ENCODE peak calls at places on chromosomes 16 and 17, in seven cellular contexts. One of them, this sample, is unnamed.
A peak's percentile ranks its signal among the peaks of the same experiment; 100 is the strongest.

GRCh38 chr16:69727916-69728270 is 1.5 kb upstream of the NQO1 start:
- DNase-seq in IMR-90: no peak
- DNase-seq in neuronal stem cell: no peak
- DNase-seq in mesendoderm: no peak
- DNase-seq in H9: no peak
- DNase-seq in H1: no peak
- DNase-seq in trophoblast cell: no peak
- DNase-seq in this sample: no peak

GRCh38 chr17:81073967-81074366 is 39.0 kb downstream of the BAIAP2 start:
- DNase-seq in IMR-90: no peak
- DNase-seq in neuronal stem cell: no peak
- DNase-seq in mesendoderm: no peak
- DNase-seq in H9: no peak
- DNase-seq in H1: no peak
- DNase-seq in trophoblast cell: no peak
- DNase-seq in this sample: no peak

GRCh38 chr16:79215289-79215688 is 385.2 kb downstream of the MAF start:
- DNase-seq in IMR-90: no peak
- DNase-seq in neuronal stem cell: no peak
- DNase-seq in mesendoderm: no peak
- DNase-seq in H9: no peak
- DNase-seq in H1: no peak
- DNase-seq in trophoblast cell: no peak
- DNase-seq in this sample: no peak

GRCh38 chr17:65455972-65456343 is 105.5 kb downstream of the AXIN2 start:
- DNase-seq in IMR-90: peak; percentile 1
- DNase-seq in neuronal stem cell: no peak
- DNase-seq in mesendoderm: peak; percentile 71
- DNase-seq in H9: peak; percentile 69
- DNase-seq in H1: peak; percentile 48
- DNase-seq in trophoblast cell: no peak
- DNase-seq in this sample: no peak

GRCh38 chr17:44376124-44376523 is 12.5 kb upstream of the FAM171A2 start:
- DNase-seq in IMR-90: peak; percentile 10
- DNase-seq in neuronal stem cell: no peak
- DNase-seq in mesendoderm: peak; percentile 68
- DNase-seq in H9: peak; percentile 89
- DNase-seq in H1: peak; percentile 87
- DNase-seq in trophoblast cell: no peak
- DNase-seq in this sample: no peak

GRCh38 chr17:75289832-75290337 is 652 bp upstream of the SLC25A19 start:
- DNase-seq in IMR-90: peak; percentile 60
- DNase-seq in neuronal stem cell: no peak
- DNase-seq in mesendoderm: no peak
- DNase-seq in H9: no peak
- DNase-seq in H1: no peak
- DNase-seq in trophoblast cell: peak; percentile 81
- DNase-seq in this sample: peak; percentile 72

GRCh38 chr16:20393801-20394637 is 10.5 kb downstream of the PDILT start:
- DNase-seq in IMR-90: no peak
- DNase-seq in neuronal stem cell: no peak
- DNase-seq in mesendoderm: no peak
- DNase-seq in H9: no peak
- DNase-seq in H1: no peak
- DNase-seq in trophoblast cell: no peak
- DNase-seq in this sample: no peak

GRCh38 chr17:13265306-13265705 is 247.5 kb upstream of the ELAC2 start:
- DNase-seq in IMR-90: no peak
- DNase-seq in neuronal stem cell: no peak
- DNase-seq in mesendoderm: no peak
- DNase-seq in H9: no peak
- DNase-seq in H1: no peak
- DNase-seq in trophoblast cell: peak; percentile 51
- DNase-seq in this sample: no peak

GRCh38 chr17:35743911-35744328 is 9.1 kb downstream of the GAS2L2 start:
- DNase-seq in IMR-90: peak; percentile 40
- DNase-seq in neuronal stem cell: no peak
- DNase-seq in mesendoderm: peak; percentile 68
- DNase-seq in H9: peak; percentile 75
- DNase-seq in H1: peak; percentile 80
- DNase-seq in trophoblast cell: peak; percentile 9
- DNase-seq in this sample: peak; percentile 52

GRCh38 chr17:50817838-50818237 is 17.5 kb upstream of the WFIKKN2 start:
- DNase-seq in IMR-90: no peak
- DNase-seq in neuronal stem cell: no peak
- DNase-seq in mesendoderm: peak; percentile 89
- DNase-seq in H9: no peak
- DNase-seq in H1: no peak
- DNase-seq in trophoblast cell: no peak
- DNase-seq in this sample: peak; percentile 16

GRCh38 chr17:39002991-39003715 is 36.0 kb upstream of the FBXO47 start:
- DNase-seq in IMR-90: no peak
- DNase-seq in neuronal stem cell: no peak
- DNase-seq in mesendoderm: no peak
- DNase-seq in H9: no peak
- DNase-seq in H1: no peak
- DNase-seq in trophoblast cell: no peak
- DNase-seq in this sample: no peak

GRCh38 chr17:44137891-44138709 is 3.6 kb upstream of the HROB start:
- DNase-seq in IMR-90: peak; percentile 100
- DNase-seq in neuronal stem cell: peak; percentile 51
- DNase-seq in mesendoderm: peak; percentile 95
- DNase-seq in H9: peak; percentile 93
- DNase-seq in H1: peak; percentile 66
- DNase-seq in trophoblast cell: peak; percentile 99
- DNase-seq in this sample: peak; percentile 99

GRCh38 chr17:76472726-76473125 is 5.3 kb downstream of the AANAT start:
- DNase-seq in IMR-90: no peak
- DNase-seq in neuronal stem cell: no peak
- DNase-seq in mesendoderm: no peak
- DNase-seq in H9: no peak
- DNase-seq in H1: no peak
- DNase-seq in trophoblast cell: no peak
- DNase-seq in this sample: no peak

GRCh38 chr16:31505483-31505882 is 2.7 kb downstream of the RUSF1 start:
- DNase-seq in IMR-90: no peak
- DNase-seq in neuronal stem cell: no peak
- DNase-seq in mesendoderm: no peak
- DNase-seq in H9: no peak
- DNase-seq in H1: no peak
- DNase-seq in trophoblast cell: no peak
- DNase-seq in this sample: no peak

GRCh38 chr17:49739662-49740271 is 24.2 kb downstream of the FAM117A start:
- DNase-seq in IMR-90: peak; percentile 16
- DNase-seq in neuronal stem cell: no peak
- DNase-seq in mesendoderm: peak; percentile 62
- DNase-seq in H9: no peak
- DNase-seq in H1: no peak
- DNase-seq in trophoblast cell: no peak
- DNase-seq in this sample: peak; percentile 18

GRCh38 chr16:29237971-29238370 is 168.5 kb downstream of the NPIPB11 start:
- DNase-seq in IMR-90: no peak
- DNase-seq in neuronal stem cell: no peak
- DNase-seq in mesendoderm: no peak
- DNase-seq in H9: no peak
- DNase-seq in H1: peak; percentile 23
- DNase-seq in trophoblast cell: no peak
- DNase-seq in this sample: no peak

GRCh38 chr17:17484451-17484899 is 7.7 kb downstream of the MED9 start:
- DNase-seq in IMR-90: peak; percentile 39
- DNase-seq in neuronal stem cell: no peak
- DNase-seq in mesendoderm: no peak
- DNase-seq in H9: no peak
- DNase-seq in H1: no peak
- DNase-seq in trophoblast cell: no peak
- DNase-seq in this sample: peak; percentile 14

GRCh38 chr16:49183911-49184310 is 97.7 kb downstream of the CBLN1 start:
- DNase-seq in IMR-90: no peak
- DNase-seq in neuronal stem cell: peak; percentile 15
- DNase-seq in mesendoderm: peak; percentile 64
- DNase-seq in H9: peak; percentile 73
- DNase-seq in H1: peak; percentile 85
- DNase-seq in trophoblast cell: no peak
- DNase-seq in this sample: no peak

GRCh38 chr17:6465206-6466003 is 21.1 kb downstream of the PIMREG start:
- DNase-seq in IMR-90: no peak
- DNase-seq in neuronal stem cell: no peak
- DNase-seq in mesendoderm: no peak
- DNase-seq in H9: no peak
- DNase-seq in H1: no peak
- DNase-seq in trophoblast cell: no peak
- DNase-seq in this sample: no peak

GRCh38 chr17:17724991-17725852 is 44.0 kb downstream of the RAI1 start:
- DNase-seq in IMR-90: no peak
- DNase-seq in neuronal stem cell: peak; percentile 77
- DNase-seq in mesendoderm: peak; percentile 70
- DNase-seq in H9: peak; percentile 69
- DNase-seq in H1: peak; percentile 67
- DNase-seq in trophoblast cell: no peak
- DNase-seq in this sample: peak; percentile 86

GRCh38 chr17:12463102-12463501 is 202.6 kb upstream of the MYOCD start:
- DNase-seq in IMR-90: peak; percentile 86
- DNase-seq in neuronal stem cell: no peak
- DNase-seq in mesendoderm: no peak
- DNase-seq in H9: no peak
- DNase-seq in H1: no peak
- DNase-seq in trophoblast cell: peak; percentile 5
- DNase-seq in this sample: peak; percentile 20

GRCh38 chr17:77568540-77568939 is 390.0 kb upstream of the TNRC6C start:
- DNase-seq in IMR-90: no peak
- DNase-seq in neuronal stem cell: no peak
- DNase-seq in mesendoderm: no peak
- DNase-seq in H9: no peak
- DNase-seq in H1: no peak
- DNase-seq in trophoblast cell: no peak
- DNase-seq in this sample: no peak
- H3K27ac ChIP-seq in IMR-90: no peak overlapping the region
- H3K27ac ChIP-seq in neuronal stem cell: no peak overlapping the region
- H3K27ac ChIP-seq in mesendoderm: no peak overlapping the region
- H3K27ac ChIP-seq in H9: no peak overlapping the region
- H3K27ac ChIP-seq in H1: no peak overlapping the region
- H3K27ac ChIP-seq in trophoblast cell: no peak overlapping the region
- H3K27ac ChIP-seq in this sample: no peak overlapping the region

GRCh38 chr17:8650119-8650499 is 19.6 kb upstream of the MYH10 start:
- DNase-seq in IMR-90: no peak
- DNase-seq in neuronal stem cell: no peak
- DNase-seq in mesendoderm: no peak
- DNase-seq in H9: no peak
- DNase-seq in H1: no peak
- DNase-seq in trophoblast cell: peak; percentile 68
- DNase-seq in this sample: no peak

GRCh38 chr17:8654822-8655221 is 24.3 kb upstream of the MYH10 start:
- DNase-seq in IMR-90: no peak
- DNase-seq in neuronal stem cell: no peak
- DNase-seq in mesendoderm: no peak
- DNase-seq in H9: no peak
- DNase-seq in H1: no peak
- DNase-seq in trophoblast cell: no peak
- DNase-seq in this sample: no peak

GRCh38 chr17:8647202-8647601 is 16.7 kb upstream of the MYH10 start:
- DNase-seq in IMR-90: no peak
- DNase-seq in neuronal stem cell: no peak
- DNase-seq in mesendoderm: no peak
- DNase-seq in H9: no peak
- DNase-seq in H1: no peak
- DNase-seq in trophoblast cell: no peak
- DNase-seq in this sample: no peak

GRCh38 chr17:8649157-8650118 is 18.9 kb upstream of the MYH10 start:
- DNase-seq in IMR-90: peak; percentile 95
- DNase-seq in neuronal stem cell: no peak
- DNase-seq in mesendoderm: no peak
- DNase-seq in H9: no peak
- DNase-seq in H1: no peak
- DNase-seq in trophoblast cell: peak; percentile 97
- DNase-seq in this sample: peak; percentile 75

DNA sequence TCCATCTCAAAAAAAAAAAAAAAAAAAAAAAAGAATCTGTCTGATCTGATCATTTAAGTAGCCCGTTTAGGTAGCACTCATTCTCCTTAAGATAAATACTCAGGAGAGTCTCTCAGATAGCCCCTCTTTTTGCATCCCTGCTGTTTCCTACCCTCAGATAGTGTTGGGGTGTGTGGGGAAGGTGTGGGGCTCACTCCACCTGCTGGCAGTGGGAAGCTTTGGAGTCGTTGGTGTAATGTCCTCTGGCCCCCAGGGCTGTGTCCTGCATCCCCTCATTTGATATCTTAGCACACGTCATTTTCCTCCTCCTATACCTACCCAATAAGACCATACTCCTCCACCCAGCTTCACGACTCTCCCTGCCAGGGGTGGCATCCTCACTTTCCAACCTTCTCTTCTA is 20.5 kb upstream of the MYH10 start:
- DNase-seq in IMR-90: no peak
- DNase-seq in neuronal stem cell: no peak
- DNase-seq in mesendoderm: no peak
- DNase-seq in H9: no peak
- DNase-seq in H1: no peak
- DNase-seq in trophoblast cell: no peak
- DNase-seq in this sample: no peak
- H2BK120ac ChIP-seq in IMR-90: no peak overlapping the region
- H2BK120ac ChIP-seq in neuronal stem cell: no peak overlapping the region
- H2BK120ac ChIP-seq in mesendoderm: no peak overlapping the region
- H2BK120ac ChIP-seq in H9: no peak overlapping the region
- H2BK120ac ChIP-seq in H1: no peak overlapping the region
- H2BK120ac ChIP-seq in trophoblast cell: no peak overlapping the region
- H2BK120ac ChIP-seq in this sample: no peak overlapping the region

GRCh38 chr16:15961060-15961511 is 11.7 kb downstream of the ABCC1 start:
- DNase-seq in IMR-90: peak; percentile 68
- DNase-seq in neuronal stem cell: no peak
- DNase-seq in mesendoderm: no peak
- DNase-seq in H9: no peak
- DNase-seq in H1: no peak
- DNase-seq in trophoblast cell: no peak
- DNase-seq in this sample: no peak
- H3K27ac ChIP-seq in IMR-90: no peak overlapping the region
- H3K27ac ChIP-seq in neuronal stem cell: no peak overlapping the region
- H3K27ac ChIP-seq in mesendoderm: no peak overlapping the region
- H3K27ac ChIP-seq in H9: no peak overlapping the region
- H3K27ac ChIP-seq in H1: no peak overlapping the region
- H3K27ac ChIP-seq in trophoblast cell: peak overlapping the region; percentile 13
- H3K27ac ChIP-seq in this sample: no peak overlapping the region

DNA sequence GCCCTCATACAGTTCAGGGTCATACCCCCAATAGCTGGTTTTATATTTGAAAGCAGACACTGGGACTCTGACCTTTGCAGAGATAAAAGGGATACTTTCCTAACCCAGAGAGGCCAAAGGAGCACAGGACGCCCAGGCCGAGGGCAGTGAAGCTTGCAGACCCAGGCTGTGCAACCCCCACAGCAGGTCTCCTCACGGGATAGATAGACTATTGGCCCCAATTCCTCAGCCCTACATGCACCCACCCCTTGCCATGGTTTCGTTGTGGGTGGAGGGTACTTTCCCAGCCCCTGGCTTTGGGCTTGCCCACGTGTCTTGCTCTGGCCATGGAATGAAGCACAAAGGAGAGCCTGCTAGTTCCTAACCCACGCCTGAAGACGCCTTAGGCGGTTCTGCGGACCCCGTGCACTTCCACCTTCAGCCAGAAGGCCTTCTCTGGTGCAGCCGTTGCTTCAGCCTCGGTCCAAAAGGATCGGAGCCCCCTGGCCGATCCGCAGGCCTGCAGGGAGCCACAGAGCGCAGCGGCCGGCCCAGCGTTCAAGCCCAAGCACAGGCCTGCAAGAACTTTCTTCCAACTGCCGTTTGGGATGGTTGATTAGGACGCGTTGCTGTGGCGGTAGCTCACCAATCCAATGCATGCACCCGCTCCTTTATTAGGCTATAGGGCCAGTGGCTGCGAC is 9.8 kb upstream of the BRCA1 start:
- DNase-seq in IMR-90: no peak
- DNase-seq in neuronal stem cell: no peak
- DNase-seq in mesendoderm: no peak
- DNase-seq in H9: peak; percentile 42
- DNase-seq in H1: no peak
- DNase-seq in trophoblast cell: no peak
- DNase-seq in this sample: no peak
- H2BK120ac ChIP-seq in IMR-90: no peak overlapping the region
- H2BK120ac ChIP-seq in neuronal stem cell: no peak overlapping the region
- H2BK120ac ChIP-seq in mesendoderm: no peak overlapping the region
- H2BK120ac ChIP-seq in H9: no peak overlapping the region
- H2BK120ac ChIP-seq in H1: no peak overlapping the region
- H2BK120ac ChIP-seq in trophoblast cell: no peak overlapping the region
- H2BK120ac ChIP-seq in this sample: no peak overlapping the region